ENCODE peak calls at places on chromosome 1, in five cellular contexts. I is M059J; U is fibroblast of the aortic adventitia; N is activated CD8-positive, alpha-beta memory T cell treated with anti-CD3 and anti-CD28 coated beads for 4 hours; Q is naive B cell. F is an unnamed sample.

GRCh38 chr1:150574260-150575071 is 4.9 kb downstream of the MCL1 start:
- DNase-seq in I (peak; percentile 48), N (no peak), Q (no peak), U (peak; percentile 35), F (no peak)

GRCh38 chr1:212950243-212951057 is at the start of gene VASH2:
- DNase-seq in I (peak; percentile 88), U (peak; percentile 56), Q (peak; percentile 67), N (peak; percentile 22), F (peak; percentile 79)

GRCh38 chr1:231279081-231279480 is 38.1 kb downstream of the GNPAT start:
- DNase-seq in U (peak; percentile 54), I (peak; percentile 43), Q (no peak), N (no peak), F (no peak)

GRCh38 chr1:8247821-8248436 is 70.0 kb upstream of the SLC45A1 start:
- DNase-seq in Q (no peak), N (no peak), U (no peak), I (no peak), F (no peak)

GRCh38 chr1:108011295-108011694 is 46.3 kb upstream of the VAV3 start:
- DNase-seq in Q (no peak), N (no peak), U (no peak), I (no peak), F (no peak)

GRCh38 chr1:99481391-99481996 is 164.4 kb upstream of the PALMD start:
- DNase-seq in Q (peak; percentile 13), N (no peak), I (peak; percentile 75), U (peak; percentile 77), F (peak; percentile 57)

GRCh38 chr1:173175514-173176146 is 31.5 kb downstream of the TNFSF4 start:
- DNase-seq in I (peak; percentile 35), Q (peak; percentile 54), N (no peak), U (no peak), F (no peak)

GRCh38 chr1:64186138-64186897 is 17.1 kb upstream of the UBE2U start:
- DNase-seq in Q (no peak), I (no peak), N (no peak), U (peak; percentile 65), F (no peak)

GRCh38 chr1:212230329-212230728 is 54.9 kb upstream of the PPP2R5A start:
- DNase-seq in Q (no peak), I (no peak), U (no peak), N (no peak), F (no peak)

GRCh38 chr1:229523052-229523451 is 14.9 kb upstream of the NUP133 start:
- DNase-seq in I (no peak), U (no peak), N (no peak), Q (no peak), F (no peak)

GRCh38 chr1:51567653-51568052 is 48.6 kb upstream of the EPS15 start:
- DNase-seq in Q (no peak), I (peak; percentile 97), N (no peak), U (peak; percentile 94), F (no peak)

GRCh38 chr1:213724640-213725536 is 262.9 kb upstream of the PROX1 start:
- DNase-seq in U (peak; percentile 8), N (no peak), Q (no peak), I (peak; percentile 10), F (no peak)

F was measured in activated CD8-positive, alpha-beta T cell treated with anti-CD3 and anti-CD28 coated beads for 36 hours.